ENCODE peak calls at places on chromosomes 6 and 20, in four cellular contexts. K is RWPE2, T is hepatocyte, R is Panc1. C is an unnamed sample.

GRCh38 chr20:10855778-10856177 is 182.0 kb upstream of the JAG1 start:
- DNase-seq in K (no peak), T (no peak), R (no peak), C (no peak)

GRCh38 chr20:30168025-30168799 is 1089.3 kb upstream of the DEFB115 start:
- DNase-seq in K (peak), T (no peak), R (no peak), C (no peak)

GRCh38 chr6:6166064-6166463 is 154.4 kb downstream of the F13A1 start:
- DNase-seq in K (no peak), T (no peak), R (no peak), C (no peak)

GRCh38 chr20:43843096-43843964 is 71.3 kb upstream of the TOX2 start:
- DNase-seq in K (peak), T (no peak), R (no peak), C (peak)

GRCh38 chr6:38861957-38862401 is 146.9 kb downstream of the DNAH8 start:
- DNase-seq in K (no peak), T (no peak), R (no peak), C (peak)

GRCh38 chr6:159108438-159108985 is 60.7 kb upstream of the FNDC1 start:
- DNase-seq in K (no peak), T (no peak), R (no peak), C (no peak)

GRCh38 chr6:111657146-111657545 is 51.5 kb upstream of the TRAF3IP2 start:
- DNase-seq in K (no peak), T (no peak), R (no peak), C (no peak)

GRCh38 chr6:156972145-156972544 is 195.0 kb downstream of the ARID1B start:
- DNase-seq in K (no peak), T (no peak), R (no peak), C (no peak)

GRCh38 chr20:33372993-33373441 is 28.3 kb downstream of the CDK5RAP1 start:
- DNase-seq in K (no peak), T (no peak), R (no peak), C (no peak)

GRCh38 chr6:166927942-166928643 is 28.3 kb downstream of the RNASET2 start:
- DNase-seq in K (no peak), T (no peak), R (no peak), C (no peak)

GRCh38 chr6:22497299-22497698 is 72.1 kb upstream of the HDGFL1 start:
- DNase-seq in K (no peak), T (no peak), R (no peak), C (no peak)

GRCh38 chr6:139549561-139550070 is 175.2 kb upstream of the CITED2 start:
- DNase-seq in K (no peak), T (no peak), R (no peak), C (peak)

GRCh38 chr6:139547082-139547776 is 172.8 kb upstream of the CITED2 start:
- DNase-seq in K (no peak), T (no peak), R (no peak), C (no peak)

GRCh38 chr6:139544699-139545052 is 170.2 kb upstream of the CITED2 start:
- DNase-seq in K (no peak), T (no peak), R (no peak), C (no peak)

GRCh38 chr6:139545474-139546116 is 171.1 kb upstream of the CITED2 start:
- DNase-seq in K (no peak), T (peak), R (no peak), C (no peak)

DNA sequence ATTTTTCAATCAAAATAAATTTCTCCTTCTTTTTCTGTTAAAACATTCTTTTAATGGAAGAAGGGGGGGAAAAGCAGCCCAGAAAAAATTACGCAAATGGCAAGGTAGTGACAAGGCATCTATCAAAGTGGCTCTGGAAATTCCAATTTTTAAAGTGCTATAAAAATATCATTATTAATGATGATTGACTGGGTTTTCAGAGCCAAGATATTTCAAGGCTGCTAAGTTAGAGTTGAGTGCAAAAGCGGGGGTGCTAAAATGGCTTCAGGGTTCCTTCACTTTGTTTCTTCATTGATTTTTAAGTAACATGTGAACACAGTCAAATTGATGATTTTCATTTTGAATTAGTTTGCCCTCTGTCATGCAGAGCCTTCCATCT is 171.7 kb upstream of the CITED2 start:
- DNase-seq in K (no peak), T (no peak), R (no peak), C (no peak)
- H3K4me3 ChIP-seq in K (no peak), T (no peak), R (no peak), C (no peak)

GRCh38 chr6:36701401-36701991 is 3.9 kb downstream of the RAB44 start:
- DNase-seq in K (no peak), T (no peak), R (no peak), C (no peak)
- TF ChIP-seq CTCF in K (peak), T (peak), R (peak), C (peak)

DNA sequence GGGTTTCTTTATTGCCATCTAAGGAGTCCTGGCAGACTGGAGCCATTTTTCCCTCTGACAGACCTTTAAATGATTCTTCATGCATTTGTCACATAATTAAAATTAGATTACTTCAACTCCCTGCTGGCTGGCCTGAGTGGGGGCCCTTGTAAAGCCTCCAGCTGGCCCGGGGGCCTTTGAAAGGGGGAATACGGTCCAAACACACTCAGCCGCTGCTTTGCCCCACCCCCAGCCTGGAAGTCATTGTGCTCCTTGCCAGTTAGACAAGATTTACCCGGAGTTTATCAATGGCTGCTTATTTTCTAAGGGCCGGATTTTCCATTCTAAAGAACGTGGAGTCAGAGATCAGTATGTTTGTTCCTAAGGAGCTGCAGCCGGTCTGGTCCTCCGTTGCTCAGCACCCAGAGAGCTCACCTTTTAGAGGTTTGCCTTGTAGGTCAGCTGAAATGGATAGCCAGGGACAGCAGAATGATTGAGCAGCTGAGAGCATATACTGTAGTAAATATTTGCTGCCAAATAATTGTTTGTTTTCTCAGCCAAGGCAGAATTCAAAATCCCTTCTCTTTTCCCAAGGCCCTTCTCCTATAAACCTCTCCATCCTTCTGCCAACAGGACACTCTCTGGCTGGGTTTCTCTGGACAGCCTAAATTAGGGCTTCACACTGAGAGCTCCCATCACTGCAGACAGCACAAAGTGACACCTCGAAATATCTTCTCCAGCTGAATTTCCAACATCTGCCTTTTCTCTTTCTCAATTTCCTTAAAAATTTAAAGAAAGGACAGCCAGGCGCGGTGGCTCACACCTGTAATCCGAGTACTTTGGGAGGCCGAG is 68.4 kb upstream of the RBM24 start:
- DNase-seq in K (no peak), T (peak), R (no peak), C (no peak)
- H3K4me3 ChIP-seq in K (no peak), T (no peak), R (no peak), C (no peak)

GRCh38 chr20:20551409-20551808 is 161.0 kb downstream of the RALGAPA2 start:
- DNase-seq in K (no peak), T (no peak), R (no peak), C (no peak)

GRCh38 chr20:20548527-20549266 is 163.7 kb downstream of the RALGAPA2 start:
- DNase-seq in K (peak), T (peak), R (no peak), C (no peak)

GRCh38 chr20:20549267-20549612 is 163.2 kb downstream of the RALGAPA2 start:
- DNase-seq in K (no peak), T (peak), R (no peak), C (no peak)

GRCh38 chr20:20547876-20548266 is 164.6 kb downstream of the RALGAPA2 start:
- DNase-seq in K (no peak), T (no peak), R (no peak), C (no peak)

GRCh38 chr20:20549699-20550098 is 162.7 kb downstream of the RALGAPA2 start:
- DNase-seq in K (no peak), T (peak), R (no peak), C (no peak)
- TF ChIP-seq CTCF in K (no peak), T (no peak), R (no peak), C (no peak)